ENCODE peak calls at places on chromosomes 16 and 17, in eight cellular contexts. K, R, S, T, C, U, A and W are unnamed samples.

GRCh38 chr17:45836047-45837044 is 8.3 kb upstream of the SPPL2C start:
- DNase-seq in A (no peak), C (no peak), K (peak; percentile 53), S (no peak), U (no peak), R (no peak), T (no peak), W (no peak)

GRCh38 chr17:82881292-82881823 is 41.5 kb upstream of the ZNF750 start:
- DNase-seq in T (no peak), K (no peak), C (no peak), R (peak; percentile 36), A (no peak), U (no peak), S (no peak), W (no peak)

GRCh38 chr17:40607641-40608040 is 40.0 kb downstream of the SMARCE1 start:
- DNase-seq in A (no peak), T (no peak), U (no peak), S (no peak), R (no peak), K (no peak), C (no peak), W (no peak)

GRCh38 chr16:31253642-31254045 is 6.1 kb upstream of the ITGAM start:
- DNase-seq in U (no peak), T (no peak), A (no peak), R (no peak), K (no peak), S (no peak), C (no peak), W (no peak)

GRCh38 chr16:88619859-88620655 is 18.3 kb upstream of the IL17C start:
- DNase-seq in R (no peak), S (no peak), A (no peak), C (no peak), K (no peak), U (no peak), T (no peak), W (no peak)

GRCh38 chr17:83050651-83051422 is 28.6 kb upstream of the METRNL start:
- DNase-seq in R (no peak), K (no peak), S (no peak), T (no peak), A (no peak), U (peak; percentile 35), C (peak; percentile 35), W (peak; percentile 57)

GRCh38 chr17:57538730-57539456 is 206.2 kb downstream of the CCDC182 start:
- DNase-seq in K (no peak), R (no peak), A (no peak), T (no peak), S (no peak), C (no peak), U (no peak), W (no peak)

GRCh38 chr16:78310196-78310595 is 210.7 kb downstream of the WWOX start:
- DNase-seq in S (no peak), A (no peak), K (no peak), T (no peak), U (no peak), C (no peak), R (no peak), W (no peak)

GRCh38 chr16:9151597-9151996 is 60.2 kb downstream of the HAPSTR1 start:
- DNase-seq in R (no peak), T (no peak), K (no peak), A (peak; percentile 61), C (peak; percentile 45), U (peak; percentile 29), S (no peak), W (no peak)

GRCh38 chr16:11094075-11094593 is 149.8 kb downstream of the CLEC16A start:
- DNase-seq in U (no peak), C (peak; percentile 76), S (peak; percentile 50), T (no peak), R (peak; percentile 94), K (no peak), A (peak; percentile 69), W (no peak)

GRCh38 chr17:60740584-60740983 is 62.9 kb downstream of the BCAS3 start:
- DNase-seq in A (no peak), U (no peak), C (no peak), T (no peak), K (no peak), S (no peak), R (no peak), W (no peak)

GRCh38 chr17:76145231-76146052 is 4.4 kb upstream of the FOXJ1 start:
- DNase-seq in U (no peak), C (peak; percentile 71), S (no peak), R (no peak), T (no peak), K (no peak), A (peak; percentile 80), W (peak; percentile 48)

GRCh38 chr16:8936421-8936820 is 27.3 kb downstream of the USP7 start:
- DNase-seq in T (no peak), S (peak; percentile 65), U (peak; percentile 75), C (peak; percentile 72), A (peak; percentile 66), K (peak; percentile 61), R (peak; percentile 72), W (peak; percentile 87)

GRCh38 chr17:21542991-21543390 is 149.3 kb upstream of the KCNJ18 start:
- DNase-seq in S (no peak), T (no peak), C (no peak), R (no peak), U (no peak), K (no peak), A (no peak), W (no peak)

GRCh38 chr16:57653936-57654335 is 14.2 kb upstream of the ADGRG3 start:
- DNase-seq in S (no peak), K (no peak), C (no peak), A (no peak), T (no peak), R (no peak), U (no peak), W (no peak)
- H3K4me2 ChIP-seq in S (no peak overlapping the region), K (no peak overlapping the region), C (no peak overlapping the region), A (no peak overlapping the region), T (no peak overlapping the region), R (no peak overlapping the region), U (no peak overlapping the region), W (no peak overlapping the region)

DNA sequence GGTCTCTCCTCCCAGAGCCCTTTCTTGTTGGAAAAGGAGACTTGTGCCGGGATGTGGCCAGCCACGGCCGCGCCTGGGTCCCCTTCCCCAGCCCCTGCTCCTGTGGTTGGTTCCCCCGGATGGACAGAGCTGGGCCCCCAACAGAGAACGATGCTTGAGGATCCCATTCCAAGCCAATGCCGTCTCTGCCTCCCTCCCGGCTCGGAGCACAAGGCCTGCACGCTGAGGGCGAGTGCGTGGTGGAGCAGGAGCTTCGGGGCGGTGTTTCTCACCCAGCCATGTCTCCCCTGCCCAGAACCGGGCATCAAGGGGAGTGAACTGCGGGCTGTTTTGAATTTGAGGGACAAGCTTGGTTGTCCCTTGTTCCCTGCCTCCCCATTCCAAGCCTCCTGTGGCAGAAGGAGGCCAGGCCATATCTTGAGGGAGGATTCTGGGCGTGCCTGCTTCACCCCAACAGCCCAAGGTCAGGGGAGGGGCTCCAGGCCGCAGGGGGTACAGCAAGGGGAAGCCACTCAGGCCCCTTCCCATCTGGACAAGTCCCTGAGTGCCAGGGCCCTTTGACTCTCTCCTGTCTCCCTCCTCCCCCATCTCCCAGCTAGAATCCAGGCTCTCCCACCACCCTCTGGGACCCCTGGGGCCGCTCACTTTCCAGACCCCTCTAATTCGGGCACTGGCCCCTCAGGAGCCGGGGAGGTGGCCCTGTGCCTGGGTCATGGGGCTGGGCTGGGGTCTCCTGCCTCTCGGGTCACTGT is 43.6 kb downstream of the SOCS3 start:
- DNase-seq in R (no peak), U (no peak), K (no peak), S (no peak), C (no peak), T (no peak), A (no peak), W (peak; percentile 47)
- H3K4me2 ChIP-seq in R (no peak overlapping the region), U (peak overlapping the region; percentile 59), K (peak overlapping the region; percentile 36), S (peak overlapping the region; percentile 88), C (no peak overlapping the region), T (no peak overlapping the region), A (no peak overlapping the region), W (peak overlapping the region; percentile 86)

GRCh38 chr16:70610273-70611223 is 35.8 kb upstream of the IL34 start:
- DNase-seq in K (no peak), C (no peak), U (no peak), A (no peak), S (no peak), R (no peak), T (no peak), W (no peak)
- H3K4me2 ChIP-seq in K (no peak overlapping the region), C (no peak overlapping the region), U (no peak overlapping the region), A (no peak overlapping the region), S (no peak overlapping the region), R (no peak overlapping the region), T (no peak overlapping the region), W (no peak overlapping the region)

GRCh38 chr17:35726609-35727460 is 4.6 kb upstream of the RASL10B start:
- DNase-seq in K (no peak), S (peak; percentile 74), U (peak; percentile 89), A (peak; percentile 34), C (no peak), R (no peak), T (no peak), W (peak; percentile 44)
- H3K4me2 ChIP-seq in K (peak overlapping the region; percentile 37), S (no peak overlapping the region), U (peak overlapping the region; percentile 14), A (peak overlapping the region; percentile 55), C (no peak overlapping the region), R (no peak overlapping the region), T (no peak overlapping the region), W (no peak overlapping the region)

DNA sequence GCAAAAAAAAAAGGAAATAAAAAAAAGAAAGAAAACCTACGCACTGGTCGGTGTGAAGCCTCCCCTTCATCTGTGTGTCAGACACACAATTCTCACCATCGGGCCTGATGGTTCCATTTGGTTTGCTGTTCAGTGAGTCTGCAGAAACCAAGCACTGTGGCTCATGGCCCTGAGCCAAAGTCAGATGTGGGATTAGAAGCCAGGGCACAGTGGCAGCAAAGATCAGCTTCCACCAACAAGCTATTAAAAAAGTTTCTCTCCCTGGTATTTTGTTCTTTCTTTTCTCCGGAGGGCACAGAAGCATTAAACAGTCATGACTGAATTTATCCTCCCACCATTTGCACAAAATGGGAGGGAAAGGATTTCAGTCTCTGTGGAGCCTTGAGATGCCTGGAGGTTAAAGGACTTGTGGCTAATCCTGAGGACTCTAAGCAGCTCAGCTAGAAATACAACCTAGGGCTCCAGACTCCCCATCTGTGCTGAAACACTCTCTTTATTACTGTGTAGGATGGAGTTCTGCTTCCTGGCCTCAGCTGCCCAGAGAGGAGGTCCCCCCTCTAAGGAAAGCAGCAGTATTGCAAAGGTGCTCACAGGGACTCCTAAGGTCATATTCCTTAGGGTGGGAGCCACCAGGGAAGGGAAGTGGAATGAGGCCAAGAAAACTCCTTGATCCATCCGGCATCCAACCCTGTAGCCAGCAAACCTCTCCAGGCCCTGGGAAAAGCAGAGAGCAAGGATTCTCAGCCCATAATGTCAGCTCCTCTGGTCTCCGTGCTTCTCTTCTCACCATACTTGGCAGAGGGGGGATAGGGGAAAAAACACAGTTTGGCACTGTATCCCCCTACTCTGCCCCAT is 28.2 kb downstream of the SLC39A11 start:
- DNase-seq in R (peak; percentile 58), K (peak; percentile 18), A (no peak), S (no peak), C (no peak), U (no peak), T (no peak), W (no peak)
- H3K4me2 ChIP-seq in R (no peak overlapping the region), K (no peak overlapping the region), A (no peak overlapping the region), S (no peak overlapping the region), C (no peak overlapping the region), U (no peak overlapping the region), T (no peak overlapping the region), W (no peak overlapping the region)